ENCODE peak calls at places on chromosome 10, in four cellular contexts. L, V, S and J are unnamed samples.

GRCh38 chr10:124116771-124117510 is 23.5 kb upstream of the CHST15 start:
- DNase-seq in L (no peak), V (no peak), S (no peak), J (no peak)

GRCh38 chr10:93816123-93816747 is 58.5 kb downstream of the LGI1 start:
- DNase-seq in L (peak), V (peak), S (peak), J (peak)

GRCh38 chr10:103814626-103815370 is 40.6 kb downstream of the SH3PXD2A start:
- DNase-seq in L (no peak), V (no peak), S (peak), J (peak)

GRCh38 chr10:47029181-47029971 is 118.1 kb downstream of the PTPN20 start:
- DNase-seq in L (peak), V (no peak), S (no peak), J (peak)

GRCh38 chr10:100183482-100183881 is 2.3 kb downstream of the ERLIN1 start:
- DNase-seq in L (no peak), V (peak), S (peak), J (no peak)

GRCh38 chr10:104120903-104121484 is 977 bp upstream of the SFR1 start:
- DNase-seq in L (peak), V (peak), S (peak), J (peak)

GRCh38 chr10:29127037-29127436 is 161.8 kb upstream of the LYZL1 start:
- DNase-seq in L (no peak), V (no peak), S (no peak), J (no peak)

GRCh38 chr10:97292862-97293198 is 393 bp upstream of the ARHGAP19 start:
- DNase-seq in L (no peak), V (no peak), S (no peak), J (no peak)

GRCh38 chr10:22737587-22737986 is 23.2 kb upstream of the PIP4K2A start:
- DNase-seq in L (peak), V (peak), S (no peak), J (peak)

GRCh38 chr10:4758256-4758655 is 67.8 kb upstream of the AKR1E2 start:
- DNase-seq in L (no peak), V (no peak), S (no peak), J (no peak)

DNA sequence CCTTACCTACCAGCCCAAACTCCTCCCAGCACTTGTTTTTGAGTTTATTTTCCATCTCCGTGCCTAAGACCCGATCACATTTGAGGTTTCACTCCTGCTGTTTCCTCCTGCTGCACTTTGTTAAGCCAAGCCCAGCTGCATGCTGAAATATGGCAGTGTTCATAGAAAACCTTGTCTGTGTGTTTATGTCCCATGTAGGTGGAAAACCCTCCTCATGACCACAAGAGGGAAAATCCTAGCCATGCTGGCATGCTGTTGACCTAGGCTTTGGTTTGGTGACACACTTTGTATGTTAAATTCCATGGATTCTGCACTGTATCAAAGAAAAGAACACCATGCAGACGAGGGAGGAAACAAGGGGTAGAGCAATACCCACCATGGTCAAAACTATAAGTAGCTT is 154.4 kb downstream of the CUBN start:
- DNase-seq in L (no peak), V (no peak), S (no peak), J (no peak)
- TF ChIP-seq CTCF in L (no peak), V (no peak), S (no peak), J (no peak)

GRCh38 chr10:132659206-132660091 is 121.9 kb downstream of the INPP5A start:
- DNase-seq in L (peak), V (no peak), S (no peak), J (no peak)

GRCh38 chr10:132658546-132659205 is 121.1 kb downstream of the INPP5A start:
- DNase-seq in L (no peak), V (no peak), S (no peak), J (no peak)

GRCh38 chr10:132656283-132657126 is 118.9 kb downstream of the INPP5A start:
- DNase-seq in L (no peak), V (no peak), S (no peak), J (no peak)

GRCh38 chr10:132657127-132657706 is 119.6 kb downstream of the INPP5A start:
- DNase-seq in L (no peak), V (no peak), S (no peak), J (no peak)

GRCh38 chr10:132657737-132658136 is 120.2 kb downstream of the INPP5A start:
- DNase-seq in L (no peak), V (no peak), S (no peak), J (no peak)
- H3K4me3 ChIP-seq in L (no peak), V (no peak), S (no peak), J (no peak)

GRCh38 chr10:89392974-89393373 is 551 bp downstream of the IFIT1 start:
- DNase-seq in L (no peak), V (peak), S (peak), J (peak)

GRCh38 chr10:89384474-89385324 is 6.8 kb downstream of the IFIT1B start:
- DNase-seq in L (no peak), V (no peak), S (no peak), J (no peak)

GRCh38 chr10:89391882-89392756 is at the start of gene IFIT1:
- DNase-seq in L (peak), V (peak), S (peak), J (peak)

GRCh38 chr10:89390875-89391576 is 1.4 kb upstream of the IFIT1 start:
- DNase-seq in L (no peak), V (no peak), S (no peak), J (no peak)

DNA sequence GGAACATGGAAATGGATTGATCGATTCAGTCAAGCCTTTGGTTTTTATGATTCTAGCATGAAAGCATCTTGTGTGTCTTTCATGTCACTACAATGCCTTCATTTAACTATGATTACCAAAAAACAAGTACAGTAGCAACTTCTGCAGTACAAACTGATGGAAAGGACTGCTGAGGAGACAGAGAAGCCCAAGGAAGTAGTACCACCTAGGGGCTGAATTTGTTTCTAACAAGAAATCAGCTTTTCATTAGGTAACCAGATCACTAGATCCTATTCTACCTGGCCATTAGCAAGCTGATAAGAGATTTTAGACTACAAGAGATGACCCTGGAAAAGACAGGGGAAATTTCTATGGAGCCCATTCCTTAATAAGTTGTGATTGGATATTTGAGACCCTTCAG is 3.2 kb upstream of the IFIT1 start:
- DNase-seq in L (no peak), V (peak), S (no peak), J (no peak)
- TF ChIP-seq CTCF in L (peak), V (peak), S (no peak), J (peak)

GRCh38 chr10:125193306-125193877 is 33.0 kb upstream of the CTBP2 start:
- DNase-seq in L (no peak), V (no peak), S (no peak), J (no peak)
- H3K4me3 ChIP-seq in L (no peak), V (no peak), S (no peak), J (no peak)

GRCh38 chr10:83222832-83223742 is 916.2 kb upstream of the GHITM start:
- DNase-seq in L (no peak), V (no peak), S (no peak), J (no peak)
- TF ChIP-seq CTCF in L (no peak), V (no peak), S (no peak), J (no peak)

GRCh38 chr10:75607576-75607975 is 176.2 kb downstream of the LRMDA start:
- DNase-seq in L (no peak), V (no peak), S (no peak), J (no peak)
- H3K4me3 ChIP-seq in L (no peak), V (no peak), S (no peak), J (no peak)

GRCh38 chr10:80458263-80458625 is 4.1 kb downstream of the TSPAN14 start:
- DNase-seq in L (no peak), V (no peak), S (no peak), J (no peak)

GRCh38 chr10:80457554-80458262 is 3.6 kb downstream of the TSPAN14 start:
- DNase-seq in L (no peak), V (no peak), S (no peak), J (peak)

GRCh38 chr10:80458638-80459037 is 4.5 kb downstream of the TSPAN14 start:
- DNase-seq in L (no peak), V (no peak), S (no peak), J (no peak)

GRCh38 chr10:80460399-80461207 is 6.5 kb downstream of the TSPAN14 start:
- DNase-seq in L (no peak), V (peak), S (peak), J (no peak)

DNA sequence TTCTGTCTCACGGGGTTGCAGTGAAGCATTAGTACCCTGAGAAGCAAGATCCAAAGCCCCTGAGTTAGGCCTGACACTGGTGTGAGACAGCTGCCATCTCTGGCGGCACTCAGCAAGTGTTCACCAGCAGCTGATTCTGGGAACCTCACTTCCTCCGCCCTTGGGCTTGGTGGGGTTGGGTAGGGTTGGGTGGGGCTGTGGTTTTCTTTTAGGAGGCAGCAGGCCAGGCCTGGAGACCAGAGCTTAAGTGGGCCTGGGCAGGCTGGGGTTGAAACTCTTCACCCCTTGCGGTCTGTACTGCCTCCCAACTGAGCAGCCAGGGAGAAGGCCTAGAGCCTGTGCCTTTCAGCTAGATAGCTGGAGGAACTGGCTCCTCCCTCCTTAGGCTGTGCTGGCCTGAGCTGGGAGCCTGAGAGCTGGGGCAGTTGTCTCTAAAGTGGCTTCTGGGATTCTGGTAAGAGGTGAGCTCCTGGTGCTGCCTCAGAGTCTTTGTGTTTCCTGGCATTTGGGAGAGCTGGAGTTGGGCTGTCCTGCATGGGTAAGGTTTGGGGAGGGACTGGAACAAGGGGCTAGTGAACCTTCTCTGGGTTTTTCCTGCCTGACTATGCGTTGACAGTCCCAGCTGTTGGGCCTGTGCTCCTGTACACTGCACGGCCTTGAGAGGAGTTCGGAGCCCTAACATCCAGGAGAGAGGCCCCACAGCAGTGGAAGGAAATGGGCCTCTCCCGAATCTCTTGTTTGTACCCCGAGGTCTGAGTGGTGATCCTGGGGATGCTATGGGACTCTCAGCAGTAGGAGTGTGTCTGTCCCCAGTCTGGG is 5.1 kb downstream of the TSPAN14 start:
- DNase-seq in L (peak), V (peak), S (peak), J (peak)
- TF ChIP-seq CTCF in L (no peak), V (no peak), S (no peak), J (no peak)

GRCh38 chr10:69409176-69409495 is 7.6 kb downstream of the TACR2 start:
- DNase-seq in L (no peak), V (no peak), S (no peak), J (no peak)
- H3K4me3 ChIP-seq in L (no peak), V (peak), S (no peak), J (peak)

DNA sequence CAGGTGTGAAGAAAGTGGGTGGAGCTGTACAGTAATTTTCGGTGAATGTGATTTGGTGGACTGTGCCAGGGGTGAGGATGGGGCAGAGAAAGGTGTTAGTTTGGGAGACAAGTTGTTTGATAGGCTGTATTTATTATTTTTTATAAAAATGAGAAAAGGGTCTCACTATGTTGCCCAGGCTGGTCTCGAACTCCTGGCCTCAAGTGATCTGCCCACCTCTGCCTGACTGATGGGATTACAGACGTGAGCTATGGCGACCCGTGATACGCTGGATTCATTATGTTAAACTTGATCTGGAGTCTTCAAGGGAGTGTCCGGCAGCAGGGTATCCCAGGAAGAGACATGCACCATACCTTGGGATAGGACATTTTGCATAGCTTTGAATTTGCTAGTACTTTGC is 1.3 kb downstream of the KAT6B start:
- DNase-seq in L (no peak), V (no peak), S (no peak), J (no peak)
- TF ChIP-seq CTCF in L (no peak), V (no peak), S (no peak), J (no peak)

GRCh38 chr10:89632824-89633223 is 12.2 kb downstream of the PANK1 start:
- DNase-seq in L (no peak), V (no peak), S (no peak), J (no peak)
- H3K4me3 ChIP-seq in L (no peak), V (no peak), S (no peak), J (no peak)